ENCODE peak calls at places on chromosomes 4 and X, in six cellular contexts. U is astrocyte of the spinal cord, F is AG10803, J is A549, W is B cell, I is IMR-90. M is an unnamed sample.

GRCh38 chr4:107718351-107718965 is 1.6 kb downstream of the PAPSS1 start:
- DNase-seq in W (no peak), F (peak), J (no peak), U (no peak), I (no peak), M (peak)

GRCh38 chr4:126779001-126779400 is 853.8 kb upstream of the INTU start:
- DNase-seq in U (no peak), I (no peak), F (no peak), W (no peak), J (no peak), M (no peak)

GRCh38 chr4:129550281-129550785 is 454.4 kb downstream of the C4orf33 start:
- DNase-seq in J (no peak), F (no peak), W (no peak), I (no peak), U (no peak), M (no peak)

GRCh38 chr4:156948738-156949137 is 22.9 kb downstream of the PDGFC start:
- DNase-seq in I (no peak), J (no peak), U (peak), W (no peak), F (no peak), M (no peak)

GRCh38 chr4:102815981-102816380 is 11.4 kb downstream of the UBE2D3 start:
- DNase-seq in U (peak), J (peak), W (no peak), I (peak), F (peak), M (peak)

GRCh38 chr4:164937576-164938270 is 39.7 kb downstream of the TRIM61 start:
- DNase-seq in F (peak), I (peak), U (no peak), J (no peak), W (no peak), M (peak)

GRCh38 chrX:1453390-1453783 is 678 bp upstream of the ASMTL start:
- DNase-seq in W (peak), I (no peak), F (no peak), J (no peak), U (no peak), M (no peak)

GRCh38 chr4:166862032-166862431 is 372.3 kb downstream of the SPOCK3 start:
- DNase-seq in I (no peak), J (no peak), W (no peak), U (no peak), F (no peak), M (no peak)

GRCh38 chr4:2006956-2007653 is 1.7 kb downstream of the NELFA start:
- DNase-seq in J (no peak), W (no peak), I (no peak), F (no peak), U (no peak), M (no peak)

GRCh38 chr4:101857176-101857575 is 66.6 kb downstream of the BANK1 start:
- DNase-seq in F (no peak), J (no peak), W (no peak), U (no peak), I (no peak), M (peak)

GRCh38 chr4:2256156-2256731 is 5.7 kb downstream of the MXD4 start:
- DNase-seq in J (no peak), F (no peak), W (peak), I (no peak), U (no peak), M (no peak)

GRCh38 chrX:102345916-102346315 is 93.9 kb downstream of the NXF2B start:
- DNase-seq in U (peak), W (peak), J (peak), I (peak), F (peak), M (peak)

GRCh38 chr4:1246111-1246881 is 2.6 kb downstream of the CTBP1 start:
- DNase-seq in U (no peak), J (no peak), I (no peak), F (no peak), W (no peak), M (peak)

GRCh38 chr4:36281384-36282106 is at the start of gene DTHD1:
- DNase-seq in F (no peak), J (no peak), W (no peak), U (no peak), I (no peak), M (no peak)

GRCh38 chrX:121755541-121755940 is 708.1 kb downstream of the GLUD2 start:
- DNase-seq in I (no peak), W (no peak), F (peak), U (no peak), J (peak), M (peak)

GRCh38 chr4:188428935-188429334 is 289.7 kb downstream of the TRIML1 start:
- DNase-seq in J (peak), F (no peak), W (no peak), I (peak), U (no peak), M (no peak)

GRCh38 chrX:130111935-130112221 is 1.6 kb upstream of the ELF4 start:
- DNase-seq in F (no peak), J (no peak), I (no peak), W (no peak), U (no peak), M (no peak)

GRCh38 chr4:84962102-84962501 is 4.4 kb downstream of the WDFY3 start:
- DNase-seq in F (no peak), I (no peak), J (no peak), W (no peak), U (no peak), M (no peak)

GRCh38 chrX:46447384-46447783 is 97.8 kb downstream of the ZNF674 start:
- DNase-seq in J (no peak), U (peak), I (peak), F (peak), W (no peak), M (peak)

GRCh38 chrX:49041683-49042529 is 1.3 kb downstream of the TFE3 start:
- DNase-seq in J (peak), I (peak), U (peak), F (peak), W (no peak), M (peak)

GRCh38 chrX:136250191-136251041 is 784 bp downstream of the MAP7D3 start:
- DNase-seq in U (no peak), W (no peak), F (no peak), J (peak), I (no peak), M (no peak)

GRCh38 chrX:68846536-68846935 is 17.7 kb downstream of the EFNB1 start:
- DNase-seq in J (no peak), W (no peak), I (peak), F (no peak), U (no peak), M (no peak)

GRCh38 chr4:82678046-82678445 is 116.3 kb upstream of the TMEM150C start:
- DNase-seq in F (no peak), W (no peak), U (no peak), I (peak), J (no peak), M (no peak)

GRCh38 chr4:154082760-154083530 is 294.1 kb upstream of the SFRP2 start:
- DNase-seq in F (peak), I (no peak), U (no peak), J (peak), W (no peak), M (peak)

GRCh38 chr4:19051751-19052296 is 1030.3 kb upstream of the LCORL start:
- DNase-seq in J (no peak), F (no peak), U (no peak), W (no peak), I (no peak), M (peak)

GRCh38 chr4:184262901-184263300 is 45.2 kb upstream of the ENPP6 start:
- DNase-seq in W (no peak), U (no peak), I (peak), J (no peak), F (peak), M (no peak)

GRCh38 chrX:39941332-39941920 is 156.3 kb downstream of the BCOR start:
- DNase-seq in U (peak), F (no peak), J (no peak), W (no peak), I (no peak), M (no peak)

GRCh38 chrX:25166145-25166544 is 150.4 kb upstream of the ARX start:
- DNase-seq in J (no peak), W (no peak), I (no peak), F (no peak), U (no peak), M (no peak)

GRCh38 chr4:23039813-23040212 is 347.1 kb downstream of the GBA3 start:
- DNase-seq in J (no peak), U (no peak), I (no peak), F (peak), W (no peak), M (no peak)

GRCh38 chr4:120156115-120156718 is 89.6 kb upstream of the MAD2L1 start:
- DNase-seq in W (no peak), U (peak), I (peak), J (peak), F (peak), M (peak)

GRCh38 chrX:120087289-120088017 is 10.0 kb upstream of the RHOXF2B start:
- DNase-seq in U (no peak), F (no peak), J (no peak), W (no peak), I (no peak), M (no peak)

GRCh38 chrX:51456814-51457213 is 39.6 kb downstream of the NUDT11 start:
- DNase-seq in J (peak), F (no peak), W (no peak), U (no peak), I (no peak), M (no peak)
- TF ChIP-seq CTCF in J (no peak), F (no peak), W (no peak), U (no peak), I (no peak), M (no peak)

DNA sequence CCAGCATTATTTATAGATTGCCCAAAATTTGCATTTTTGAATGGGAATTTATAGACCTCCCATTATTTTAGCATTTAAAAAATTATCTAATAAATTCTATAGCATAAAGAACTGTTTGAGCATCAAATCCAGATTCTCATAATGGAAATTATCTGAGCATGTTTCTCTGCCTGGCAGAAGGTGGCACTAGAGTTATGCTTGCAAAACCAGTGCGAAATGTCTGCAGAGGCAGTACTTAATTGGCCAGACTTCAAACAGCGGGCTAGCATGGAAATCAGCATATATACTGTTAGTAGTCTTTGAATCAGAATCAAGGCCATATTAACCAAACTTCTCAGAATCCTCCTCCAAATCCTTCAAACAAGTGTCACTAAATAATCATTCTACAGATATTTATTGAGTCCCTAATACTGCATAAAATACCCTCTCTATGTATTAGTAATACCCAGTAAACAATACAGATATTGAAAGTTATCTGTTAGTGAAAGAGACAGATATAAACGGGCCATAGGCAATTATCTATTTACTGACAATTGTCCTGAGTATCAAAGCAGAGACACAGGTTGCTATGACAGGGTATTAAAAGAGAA is 78.7 kb upstream of the DCLK2 start:
- DNase-seq in J (peak), U (peak), W (no peak), F (peak), I (peak), M (peak)
- TF ChIP-seq CTCF in J (peak), U (peak), W (peak), F (peak), I (peak), M (peak)

GRCh38 chr4:74968456-74969164 is 35.7 kb downstream of the PARM1 start:
- DNase-seq in I (no peak), W (no peak), U (no peak), J (no peak), F (no peak), M (no peak)

GRCh38 chr4:74975082-74975481 is 42.2 kb downstream of the PARM1 start:
- DNase-seq in F (no peak), J (no peak), W (no peak), U (no peak), I (no peak), M (no peak)

GRCh38 chr4:74970577-74970976 is 37.7 kb downstream of the PARM1 start:
- DNase-seq in W (no peak), U (no peak), F (no peak), I (no peak), J (no peak), M (no peak)

GRCh38 chr4:74967324-74967723 is 34.4 kb downstream of the PARM1 start:
- DNase-seq in W (no peak), U (no peak), I (no peak), J (no peak), F (no peak), M (peak)

DNA sequence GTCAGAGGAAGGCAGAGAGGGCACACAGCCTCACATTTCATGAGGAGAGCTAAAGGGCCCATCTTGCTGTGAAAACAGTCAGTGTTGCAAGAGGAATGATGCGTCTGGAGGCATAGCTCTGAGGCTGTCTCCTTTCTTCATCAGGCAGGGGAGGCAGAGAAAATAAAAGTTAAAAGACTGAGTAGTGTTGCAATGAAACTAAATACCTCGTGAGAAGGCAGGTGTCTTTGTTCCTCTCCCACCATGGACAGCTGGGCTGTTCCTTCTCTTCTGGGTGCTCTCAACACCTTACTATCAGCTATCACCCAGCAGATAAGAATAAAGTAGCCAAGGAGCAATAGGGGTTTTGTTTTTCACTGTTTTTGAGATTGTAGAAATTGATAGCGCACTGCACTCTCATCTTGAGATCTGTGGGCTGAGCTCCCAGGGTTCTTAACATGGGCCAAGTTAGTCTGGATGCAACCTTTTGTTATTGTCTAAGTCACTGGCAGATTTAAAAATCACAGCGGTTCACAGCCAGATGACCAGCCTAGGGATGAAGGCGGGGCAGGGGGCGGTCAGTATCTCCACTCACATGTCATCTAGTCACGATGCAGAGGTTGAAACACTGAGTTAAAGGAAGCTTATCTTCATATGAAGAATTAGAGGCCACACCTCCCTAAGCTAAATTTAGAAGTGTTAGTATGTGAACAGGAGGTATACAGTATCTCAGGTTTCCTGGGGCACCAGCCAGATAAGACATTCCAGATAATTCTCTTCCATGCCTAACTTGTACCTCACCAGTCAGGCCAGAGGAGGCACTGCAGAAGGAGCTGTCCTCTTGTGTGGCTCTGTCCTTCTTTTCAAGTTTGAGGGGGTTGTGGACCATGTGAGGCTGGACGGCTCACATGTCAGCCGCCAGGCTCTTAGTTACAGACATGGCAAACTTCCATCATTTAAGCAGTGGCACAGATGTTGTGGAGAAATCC is 36.9 kb downstream of the PARM1 start:
- DNase-seq in J (peak), U (no peak), F (no peak), W (no peak), I (no peak), M (no peak)
- TF ChIP-seq CTCF in J (no peak), U (no peak), F (no peak), W (no peak), I (no peak), M (no peak)

GRCh38 chrX:19593684-19594083 is 78.4 kb upstream of the MAP3K15 start:
- DNase-seq in W (no peak), I (peak), U (peak), J (peak), F (peak), M (peak)
- TF ChIP-seq CTCF in W (peak), I (peak), U (peak), J (peak), F (peak), M (peak)

GRCh38 chrX:11672213-11672612 is 6.5 kb upstream of the ARHGAP6 start:
- DNase-seq in U (no peak), J (no peak), W (no peak), I (no peak), F (no peak), M (no peak)

GRCh38 chrX:11683057-11683456 is 17.3 kb upstream of the ARHGAP6 start:
- DNase-seq in I (no peak), F (no peak), J (no peak), W (no peak), U (no peak), M (no peak)

DNA sequence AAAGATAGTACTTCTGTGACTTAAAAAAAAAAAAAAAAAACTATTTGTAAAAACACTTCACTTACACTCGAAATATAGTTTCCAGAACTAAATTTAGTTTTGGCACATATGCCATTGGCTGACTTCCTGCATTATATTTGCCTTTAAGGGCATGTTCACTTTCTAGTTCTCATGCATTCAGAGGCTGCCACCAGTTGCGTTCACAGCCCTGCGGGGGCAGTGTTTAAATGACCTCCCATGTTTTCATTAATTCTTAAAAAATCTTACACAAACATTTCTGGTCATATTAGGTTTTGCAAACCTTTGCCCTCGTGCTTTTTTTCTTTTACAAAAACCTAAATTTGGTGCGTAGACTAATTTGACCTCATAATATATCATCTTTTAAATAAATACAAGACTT is 12.5 kb upstream of the ARHGAP6 start:
- DNase-seq in J (no peak), W (no peak), I (no peak), U (no peak), F (no peak), M (peak)
- TF ChIP-seq CTCF in J (no peak), W (peak), I (peak), U (peak), F (peak), M (peak)

M was measured in fibroblast of villous mesenchyme.